ENCODE peak calls at places on chromosomes 16 and 17, in seven cellular contexts. Q is IMR-90, N is GM12878, G is A549, L is K562, R is H1, E is SK-N-SH. V is an unnamed sample.

GRCh38 chr17:27550974-27551505 is 79.9 kb upstream of the LGALS9 start:
- DNase-seq in Q (no peak), N (no peak), G (no peak), L (no peak), R (no peak), E (no peak), V (no peak)

GRCh38 chr17:6948976-6949375 is 46.9 kb upstream of the ALOX12 start:
- DNase-seq in Q (no peak), N (no peak), G (no peak), L (no peak), R (no peak), E (no peak), V (no peak)

GRCh38 chr16:13866073-13866472 is 53.9 kb upstream of the ERCC4 start:
- DNase-seq in Q (peak; percentile 73), N (no peak), G (peak; percentile 73), L (peak; percentile 61), R (peak; percentile 82), E (peak; percentile 32), V (peak; percentile 86)

GRCh38 chr17:32626371-32626770 is 139.6 kb downstream of the CDK5R1 start:
- DNase-seq in Q (no peak), N (no peak), G (no peak), L (no peak), R (no peak), E (no peak), V (no peak)

GRCh38 chr16:1820973-1821290 is 5.7 kb downstream of the HAGH start:
- DNase-seq in Q (no peak), N (no peak), G (no peak), L (no peak), R (no peak), E (no peak), V (no peak)

GRCh38 chr16:68645494-68646388 is 631 bp downstream of the CDH3 start:
- DNase-seq in Q (no peak), N (no peak), G (no peak), L (no peak), R (peak; percentile 82), E (peak; percentile 74), V (no peak)

GRCh38 chr16:23785842-23786241 is 31.0 kb downstream of the CHP2 start:
- DNase-seq in Q (no peak), N (no peak), G (no peak), L (no peak), R (no peak), E (no peak), V (no peak)

GRCh38 chr16:57923841-57924240 is 47.1 kb downstream of the CNGB1 start:
- DNase-seq in Q (no peak), N (no peak), G (no peak), L (no peak), R (no peak), E (no peak), V (no peak)

GRCh38 chr16:22971346-22971924 is 157.5 kb downstream of the HS3ST2 start:
- DNase-seq in Q (no peak), N (no peak), G (no peak), L (no peak), R (no peak), E (no peak), V (no peak)

GRCh38 chr17:27577124-27577761 is 53.7 kb upstream of the LGALS9 start:
- DNase-seq in Q (peak; percentile 82), N (no peak), G (no peak), L (peak; percentile 53), R (peak; percentile 52), E (peak; percentile 80), V (no peak)

GRCh38 chr17:72426948-72427760 is 306.3 kb downstream of the SOX9 start:
- DNase-seq in Q (no peak), N (no peak), G (no peak), L (no peak), R (no peak), E (peak; percentile 76), V (no peak)

GRCh38 chr17:28726396-28726911 is 421 bp upstream of the TLCD1 start:
- DNase-seq in Q (peak; percentile 39), N (no peak), G (peak; percentile 75), L (no peak), R (no peak), E (no peak), V (peak; percentile 48)

GRCh38 chr16:57802635-57803412 is 533 bp upstream of the KIFC3 start:
- DNase-seq in Q (peak; percentile 54), N (no peak), G (no peak), L (no peak), R (peak; percentile 62), E (peak; percentile 38), V (peak; percentile 67)

GRCh38 chr17:57572600-57572999 is 172.5 kb downstream of the CCDC182 start:
- DNase-seq in Q (no peak), N (no peak), G (no peak), L (no peak), R (no peak), E (no peak), V (no peak)

GRCh38 chr17:73007447-73007846 is 85.0 kb downstream of the SLC39A11 start:
- DNase-seq in Q (peak; percentile 80), N (no peak), G (no peak), L (no peak), R (no peak), E (no peak), V (no peak)

GRCh38 chr16:28304214-28304613 is 11.9 kb downstream of the SBK1 start:
- DNase-seq in Q (peak; percentile 40), N (no peak), G (no peak), L (peak; percentile 79), R (peak; percentile 75), E (no peak), V (peak; percentile 48)

GRCh38 chr16:76768316-76768715 is 422.7 kb upstream of the MON1B start:
- DNase-seq in Q (no peak), N (no peak), G (no peak), L (no peak), R (no peak), E (no peak), V (no peak)

GRCh38 chr17:20205609-20206008 is 196.4 kb downstream of the SPECC1 start:
- DNase-seq in Q (no peak), N (no peak), G (no peak), L (no peak), R (no peak), E (no peak), V (no peak)

GRCh38 chr17:1965556-1966273 is 59.4 kb downstream of the RTN4RL1 start:
- DNase-seq in Q (no peak), N (no peak), G (no peak), L (no peak), R (no peak), E (no peak), V (no peak)

GRCh38 chr17:49035470-49036269 is 38.5 kb downstream of the IGF2BP1 start:
- DNase-seq in Q (peak; percentile 17), N (no peak), G (peak; percentile 74), L (peak; percentile 64), R (peak; percentile 91), E (peak; percentile 84), V (no peak)

GRCh38 chr16:88681709-88682451 is 4.4 kb downstream of the SNAI3 start:
- DNase-seq in Q (peak; percentile 15), N (peak; percentile 84), G (no peak), L (no peak), R (no peak), E (peak; percentile 37), V (no peak)

GRCh38 chr16:29021471-29021870 is 36.6 kb downstream of the LAT start:
- DNase-seq in Q (no peak), N (no peak), G (no peak), L (no peak), R (no peak), E (no peak), V (no peak)

GRCh38 chr16:65098916-65099315 is 22.9 kb downstream of the CDH11 start:
- DNase-seq in Q (peak; percentile 26), N (no peak), G (no peak), L (no peak), R (no peak), E (no peak), V (no peak)

GRCh38 chr17:7837375-7838290 is 3.6 kb downstream of the KDM6B start:
- DNase-seq in Q (no peak), N (no peak), G (no peak), L (no peak), R (no peak), E (no peak), V (peak; percentile 21)

GRCh38 chr17:68807998-68808772 is 147.0 kb downstream of the ABCA8 start:
- DNase-seq in Q (peak; percentile 33), N (no peak), G (no peak), L (no peak), R (no peak), E (no peak), V (no peak)

GRCh38 chr16:27242398-27242797 is 26.2 kb downstream of the NSMCE1 start:
- DNase-seq in Q (no peak), N (no peak), G (no peak), L (no peak), R (no peak), E (no peak), V (no peak)

GRCh38 chr16:67155305-67156145 is 4.2 kb downstream of the TRADD start:
- DNase-seq in Q (peak; percentile 71), N (no peak), G (peak; percentile 79), L (peak; percentile 81), R (peak; percentile 91), E (peak; percentile 94), V (peak; percentile 57)

GRCh38 chr16:15054357-15055140 is 1.3 kb downstream of the NTAN1 start:
- DNase-seq in Q (no peak), N (no peak), G (no peak), L (no peak), R (no peak), E (no peak), V (no peak)
- TF ChIP-seq RFX5 in Q (no peak), N (no peak), G (no peak), L (no peak), R (no peak), E (no peak), V (no peak)

GRCh38 chr17:55674107-55674506 is 48.6 kb downstream of the TMEM100 start:
- DNase-seq in Q (no peak), N (no peak), G (no peak), L (no peak), R (no peak), E (no peak), V (no peak)
- TF ChIP-seq RFX5 in Q (no peak), N (no peak), G (no peak), L (no peak), R (no peak), E (no peak), V (no peak)

GRCh38 chr17:10558049-10558448 is 8.6 kb upstream of the MYH2 start:
- DNase-seq in Q (no peak), N (no peak), G (no peak), L (no peak), R (no peak), E (no peak), V (no peak)

GRCh38 chr17:10556301-10557005 is 7.0 kb upstream of the MYH2 start:
- DNase-seq in Q (no peak), N (no peak), G (no peak), L (no peak), R (no peak), E (no peak), V (no peak)

DNA sequence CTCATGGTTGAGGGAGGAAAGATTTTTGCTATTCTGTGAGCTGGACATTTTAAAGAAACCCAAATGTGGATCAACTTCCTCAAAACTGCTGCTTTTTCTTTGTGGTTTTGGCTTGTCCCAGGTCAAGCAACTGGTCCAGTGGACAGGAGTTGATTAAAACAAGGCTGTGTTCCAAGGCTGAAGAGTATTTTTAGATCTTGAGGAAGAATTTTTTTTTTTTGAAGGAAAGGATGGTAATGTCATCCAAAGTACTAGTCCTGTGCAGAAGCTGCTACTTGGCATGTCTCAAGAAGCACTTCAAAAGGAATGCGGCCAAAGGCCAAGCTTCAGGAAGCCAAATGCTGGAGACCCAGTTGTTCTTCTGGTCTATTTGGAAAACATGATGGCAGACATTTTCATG is 8.0 kb upstream of the MYH2 start:
- DNase-seq in Q (no peak), N (no peak), G (no peak), L (no peak), R (no peak), E (no peak), V (no peak)
- TF ChIP-seq RFX5 in Q (no peak), N (no peak), G (no peak), L (no peak), R (no peak), E (no peak), V (no peak)

GRCh38 chr17:75024686-75025397 is 12.4 kb downstream of the MRPL58 start:
- DNase-seq in Q (no peak), N (no peak), G (no peak), L (no peak), R (no peak), E (no peak), V (peak; percentile 61)
- TF ChIP-seq RFX5 in Q (no peak), N (no peak), G (no peak), L (no peak), R (no peak), E (no peak), V (no peak)